ENCODE peak calls at places on chromosomes 12 and 14, in six cellular contexts. O is activated T-cell treated with anti-CD3 and anti-CD28 coated beads for 24 hours; S is choroid plexus epithelial cell; V is hippocampal formation; Q is stimulated activated CD8-positive, alpha-beta memory T cell treated with anti-CD3 and anti-CD28 coated beads, Interleukin-2, amount 100 ng/mL, for 1 hour; R is IMR-90. E is an unnamed sample.

GRCh38 chr12:30996255-30996654 is 69.7 kb downstream of the TSPAN11 start:
- DNase-seq in Q (no peak), R (peak), O (no peak), V (no peak), S (peak), E (no peak)

GRCh38 chr14:31505411-31505810 is 17.6 kb upstream of the GPR33 start:
- DNase-seq in S (peak), Q (no peak), V (no peak), R (peak), O (no peak), E (no peak)

GRCh38 chr12:7131502-7131866 is 1.3 kb downstream of the CLSTN3 start:
- DNase-seq in V (no peak), S (no peak), R (no peak), O (no peak), Q (no peak), E (no peak)

GRCh38 chr12:102234599-102234998 is 37.0 kb upstream of the PMCH start:
- DNase-seq in O (no peak), S (no peak), R (no peak), Q (no peak), V (no peak), E (no peak)

GRCh38 chr14:100785338-100785615 is 40.6 kb upstream of the MEG3 start:
- DNase-seq in S (no peak), R (no peak), V (no peak), Q (no peak), O (no peak), E (no peak)

GRCh38 chr14:94344389-94344788 is 21.3 kb upstream of the SERPINA6 start:
- DNase-seq in O (no peak), S (no peak), V (peak), R (no peak), Q (no peak), E (no peak)

GRCh38 chr12:76810690-76811434 is 46.9 kb downstream of the ZDHHC17 start:
- DNase-seq in O (no peak), V (peak), R (no peak), S (no peak), Q (no peak), E (no peak)

GRCh38 chr14:103748539-103748867 is 32.9 kb downstream of the ZFYVE21 start:
- DNase-seq in S (no peak), O (peak), Q (no peak), R (no peak), V (no peak), E (no peak)

GRCh38 chr14:32896979-32897723 is 41.5 kb upstream of the NPAS3 start:
- DNase-seq in R (peak), O (no peak), Q (no peak), S (peak), V (peak), E (no peak)

GRCh38 chr12:48917857-48918537 is 7.3 kb downstream of the FKBP11 start:
- DNase-seq in O (no peak), V (no peak), S (no peak), R (no peak), Q (no peak), E (no peak)

E was measured in cerebellar cortex.